ENCODE peak calls at places on chromosome 16, in four cellular contexts. H is GM10248, E is cardiac muscle cell, D is mesothelial cell of epicardium. O is an unnamed sample.
A peak's percentile ranks its signal among the peaks of the same experiment; 100 is the strongest.

GRCh38 chr16:69443809-69444611 is 19.6 kb downstream of the CYB5B start:
- DNase-seq in H (no peak), D (no peak), E (peak; percentile 52), O (peak; percentile 19)

GRCh38 chr16:12902511-12903324 is 1.3 kb downstream of the SHISA9 start:
- DNase-seq in H (no peak), E (no peak), D (no peak), O (no peak)

GRCh38 chr16:1758923-1759322 is 12.4 kb downstream of the NME3 start:
- DNase-seq in H (no peak), D (no peak), E (no peak), O (no peak)

GRCh38 chr16:17241264-17241835 is 229.4 kb downstream of the XYLT1 start:
- DNase-seq in D (no peak), H (no peak), E (no peak), O (no peak)

GRCh38 chr16:74999683-75000480 is 1.1 kb downstream of the ZNRF1 start:
- DNase-seq in E (peak; percentile 40), H (peak; percentile 51), D (peak; percentile 53), O (peak; percentile 80)

GRCh38 chr16:67874147-67874771 is 1.4 kb downstream of the EDC4 start:
- DNase-seq in D (no peak), E (no peak), H (no peak), O (peak; percentile 37)

GRCh38 chr16:55495616-55496289 is 13.1 kb upstream of the LPCAT2 start:
- DNase-seq in H (no peak), E (peak; percentile 41), D (peak; percentile 9), O (no peak)

GRCh38 chr16:78647019-78647418 is 547.6 kb downstream of the WWOX start:
- DNase-seq in H (no peak), E (no peak), D (no peak), O (no peak)

GRCh38 chr16:14211856-14212543 is 140.9 kb downstream of the MRTFB start:
- DNase-seq in D (no peak), H (no peak), E (no peak), O (no peak)

GRCh38 chr16:84379731-84380369 is 11.5 kb downstream of the ATP2C2 start:
- DNase-seq in H (no peak), E (no peak), D (no peak), O (no peak)

GRCh38 chr16:77335652-77336234 is 99.1 kb downstream of the ADAMTS18 start:
- DNase-seq in E (no peak), D (no peak), H (no peak), O (no peak)

GRCh38 chr16:25138130-25138529 is 26.6 kb downstream of the LCMT1 start:
- DNase-seq in D (no peak), E (no peak), H (no peak), O (no peak)

GRCh38 chr16:23557779-23558330 is 328 bp downstream of the UBFD1 start:
- DNase-seq in E (peak; percentile 49), H (no peak), D (no peak), O (peak; percentile 31)

GRCh38 chr16:19868421-19868820 is 16.2 kb downstream of the GPRC5B start:
- DNase-seq in E (no peak), D (no peak), H (no peak), O (no peak)

GRCh38 chr16:11138769-11139623 is 117.0 kb downstream of the SOCS1 start:
- DNase-seq in E (peak; percentile 78), H (no peak), D (no peak), O (no peak)

GRCh38 chr16:55389426-55390073 is 65.5 kb downstream of the IRX6 start:
- DNase-seq in H (no peak), E (no peak), D (no peak), O (no peak)

GRCh38 chr16:82681592-82681991 is 54.8 kb downstream of the CDH13 start:
- DNase-seq in H (no peak), E (no peak), D (no peak), O (no peak)

GRCh38 chr16:12747261-12747660 is 56.4 kb downstream of the CPPED1 start:
- DNase-seq in E (no peak), D (no peak), H (no peak), O (no peak)

GRCh38 chr16:1430759-1431496 is at the start of gene PERCC1:
- DNase-seq in H (no peak), D (no peak), E (no peak), O (no peak)

GRCh38 chr16:50154369-50154947 is 1.4 kb downstream of the TENT4B start:
- DNase-seq in D (no peak), H (no peak), E (peak; percentile 25), O (peak; percentile 22)

GRCh38 chr16:66705790-66706505 is 9.4 kb upstream of the CMTM4 start:
- DNase-seq in D (no peak), E (peak; percentile 58), H (no peak), O (no peak)

GRCh38 chr16:19179890-19180490 is 11.9 kb downstream of the SYT17 start:
- DNase-seq in D (no peak), H (peak; percentile 81), E (peak; percentile 52), O (peak; percentile 58)

GRCh38 chr16:86777098-86777946 is 199.0 kb downstream of the FOXL1 start:
- DNase-seq in E (no peak), D (no peak), H (no peak), O (no peak)

GRCh38 chr16:22027633-22028032 is 19.7 kb downstream of the MOSMO start:
- DNase-seq in E (no peak), H (peak; percentile 31), D (no peak), O (no peak)

GRCh38 chr16:73430138-73430537 is 382.2 kb upstream of the ZFHX3 start:
- DNase-seq in H (no peak), E (no peak), D (no peak), O (no peak)

GRCh38 chr16:67393111-67393789 is at the start of gene TPPP3:
- DNase-seq in D (peak; percentile 74), E (peak; percentile 83), H (no peak), O (peak; percentile 76)

GRCh38 chr16:70018254-70018653 is 67.1 kb downstream of the CLEC18A start:
- DNase-seq in H (peak; percentile 8), E (peak; percentile 2), D (no peak), O (peak; percentile 62)

GRCh38 chr16:4338712-4339299 is 12.3 kb downstream of the PAM16 start:
- DNase-seq in E (no peak), D (no peak), H (no peak), O (no peak)

GRCh38 chr16:4341250-4341649 is 9.9 kb downstream of the PAM16 start:
- DNase-seq in D (no peak), H (no peak), E (no peak), O (no peak)

GRCh38 chr16:4340443-4340842 is 10.7 kb downstream of the PAM16 start:
- DNase-seq in E (no peak), H (no peak), D (no peak), O (no peak)

GRCh38 chr16:4339455-4339854 is 11.7 kb downstream of the PAM16 start:
- DNase-seq in H (no peak), E (no peak), D (no peak), O (no peak)

GRCh38 chr16:4339909-4340308 is 11.2 kb downstream of the PAM16 start:
- DNase-seq in E (peak; percentile 71), D (peak; percentile 79), H (no peak), O (no peak)
- TF ChIP-seq CTCF in E (peak; percentile 26), D (no peak), H (no peak), O (no peak)

GRCh38 chr16:85557083-85557975 is 55.8 kb upstream of the GSE1 start:
- DNase-seq in D (no peak), H (peak; percentile 52), E (no peak), O (peak; percentile 73)
- TF ChIP-seq CTCF in D (no peak), H (no peak), E (peak; percentile 17), O (no peak)

GRCh38 chr16:30948087-30948955 is 547 bp upstream of the ORAI3 start:
- DNase-seq in H (peak; percentile 58), E (peak; percentile 99), D (peak; percentile 92), O (no peak)

GRCh38 chr16:30951193-30951592 is 2.3 kb downstream of the ORAI3 start:
- DNase-seq in D (no peak), H (no peak), E (no peak), O (no peak)

GRCh38 chr16:30948956-30949654 is at the start of gene ORAI3:
- DNase-seq in E (peak; percentile 73), H (peak; percentile 87), D (peak; percentile 75), O (peak; percentile 57)

GRCh38 chr16:30950516-30951073 is 1.7 kb downstream of the ORAI3 start:
- DNase-seq in H (no peak), D (no peak), E (no peak), O (no peak)

DNA sequence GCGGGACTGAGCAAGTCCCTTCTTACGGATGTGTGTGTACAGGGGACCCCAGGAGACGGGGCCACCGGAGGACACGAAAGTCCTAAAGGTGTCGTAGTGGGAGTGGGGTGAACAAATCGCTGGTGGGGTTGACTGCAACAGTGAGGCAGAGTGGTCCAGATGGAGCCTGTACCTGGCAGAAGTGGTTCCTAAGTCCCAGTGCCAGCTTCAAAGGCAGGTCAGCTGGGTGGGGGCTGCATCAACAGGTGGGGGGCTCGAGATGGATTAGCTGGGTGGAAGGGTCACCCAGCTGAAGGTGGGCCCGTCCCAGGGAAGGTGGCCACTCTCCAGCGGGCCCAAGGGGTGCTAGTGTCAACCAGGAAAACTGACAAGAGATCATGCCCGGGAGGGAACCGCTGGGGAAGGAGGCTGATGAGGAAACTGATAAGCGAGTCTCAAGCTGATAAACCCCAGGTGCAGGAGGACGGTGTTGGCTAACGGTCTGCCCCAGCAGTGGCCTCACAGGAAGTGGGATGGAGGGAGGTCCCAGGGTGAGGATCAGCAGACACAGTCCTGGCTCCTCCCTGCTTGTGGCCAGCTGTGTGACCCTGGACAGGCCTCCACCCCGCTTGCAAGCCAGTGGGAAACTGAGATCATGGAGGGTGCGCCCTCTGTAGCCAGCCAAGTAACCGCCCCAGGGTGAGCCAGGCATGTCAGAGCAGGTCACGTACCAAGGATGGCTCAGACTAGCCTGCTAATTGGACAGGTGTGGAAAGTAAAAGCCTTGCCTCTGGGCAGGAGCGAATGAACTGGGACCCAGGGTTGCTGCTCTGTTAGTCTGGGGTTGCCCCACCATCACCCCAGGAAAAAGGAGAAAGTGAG is 1.0 kb downstream of the ORAI3 start:
- DNase-seq in E (peak; percentile 82), H (peak; percentile 70), D (no peak), O (peak; percentile 79)
- TF ChIP-seq CTCF in E (no peak), H (peak; percentile 28), D (no peak), O (no peak)

DNA sequence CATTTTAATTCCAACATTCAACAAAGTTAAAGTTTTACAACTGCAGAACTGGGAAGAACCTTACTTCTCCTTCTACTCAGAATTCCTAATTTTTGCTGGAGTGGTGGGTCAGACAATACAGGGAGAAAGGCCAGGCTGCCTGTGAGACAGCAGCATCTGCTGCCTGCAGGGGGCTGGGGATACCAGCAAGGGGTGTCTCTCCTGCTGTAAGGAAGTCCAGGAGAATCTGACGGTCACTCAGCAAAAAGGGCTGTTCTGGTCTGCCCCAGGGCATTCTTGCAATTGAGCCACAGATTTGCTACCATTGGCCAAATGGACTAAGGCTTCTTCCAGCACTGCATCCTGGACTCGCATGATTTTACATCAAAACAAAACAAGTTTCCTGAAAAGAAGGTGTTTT is 426.6 kb upstream of the CDH11 start:
- DNase-seq in E (peak; percentile 51), H (no peak), D (no peak), O (no peak)
- TF ChIP-seq CTCF in E (peak; percentile 34), H (no peak), D (no peak), O (no peak)

GRCh38 chr16:57945740-57946138 is 25.2 kb downstream of the CNGB1 start:
- DNase-seq in E (peak; percentile 32), H (no peak), D (no peak), O (no peak)
- TF ChIP-seq CTCF in E (peak; percentile 43), H (no peak), D (no peak), O (no peak)

O was measured in activated CD8-positive, alpha-beta T cell treated with anti-CD3 and anti-CD28 coated beads for 36 hours.